ENCODE peak calls at places on chromosomes 1 and 21, in six cellular contexts. D is H1, K is IMR-90, I is H9, R is mesendoderm, F is mesenchymal stem cell. J is an unnamed sample.

GRCh38 chr1:240797050-240797449 is 185.1 kb upstream of the GREM2 start:
- DNase-seq in D (no peak), K (peak), I (no peak), R (peak), F (no peak), J (no peak)

GRCh38 chr1:201026746-201027145 is 3.2 kb upstream of the KIF21B start:
- DNase-seq in D (no peak), K (no peak), I (no peak), R (no peak), F (no peak), J (no peak)

GRCh38 chr1:9280015-9280860 is 12.5 kb upstream of the SPSB1 start:
- DNase-seq in D (no peak), K (peak), I (peak), R (peak), F (peak), J (no peak)

GRCh38 chr1:42931911-42932422 is 26.7 kb downstream of the SLC2A1 start:
- DNase-seq in D (no peak), K (no peak), I (peak), R (no peak), F (no peak), J (no peak)

GRCh38 chr1:86748622-86749373 is 44.4 kb downstream of the SH3GLB1 start:
- DNase-seq in D (no peak), K (no peak), I (no peak), R (no peak), F (no peak), J (no peak)

GRCh38 chr1:53442297-53442696 is 16.9 kb upstream of the DMRTB1 start:
- DNase-seq in D (no peak), K (peak), I (no peak), R (peak), F (peak), J (no peak)

GRCh38 chr21:36478941-36479340 is 981 bp downstream of the CLDN14 start:
- DNase-seq in D (no peak), K (no peak), I (peak), R (peak), F (no peak), J (no peak)

GRCh38 chr1:26225033-26225831 is 8.8 kb upstream of the CEP85 start:
- DNase-seq in D (no peak), K (no peak), I (peak), R (peak), F (peak), J (peak)

GRCh38 chr1:152111515-152111968 is 3.7 kb downstream of the TCHH start:
- DNase-seq in D (no peak), K (peak), I (peak), R (peak), F (no peak), J (peak)

GRCh38 chr1:168386949-168387586 is 106.4 kb downstream of the TBX19 start:
- DNase-seq in D (no peak), K (no peak), I (peak), R (peak), F (no peak), J (peak)

GRCh38 chr1:58431847-58432246 is 114.7 kb downstream of the OMA1 start:
- DNase-seq in D (no peak), K (no peak), I (no peak), R (no peak), F (no peak), J (no peak)

GRCh38 chr1:167165948-167166702 is 54.6 kb upstream of the POU2F1 start:
- DNase-seq in D (peak), K (no peak), I (peak), R (peak), F (peak), J (peak)

GRCh38 chr1:975896-976683 is 5.8 kb downstream of the PERM1 start:
- DNase-seq in D (no peak), K (peak), I (peak), R (peak), F (peak), J (no peak)

GRCh38 chr1:54122131-54122751 is 30.6 kb downstream of the CDCP2 start:
- DNase-seq in D (no peak), K (no peak), I (no peak), R (no peak), F (no peak), J (no peak)

GRCh38 chr21:38773108-38774061 is 32.3 kb upstream of the ETS2 start:
- DNase-seq in D (no peak), K (peak), I (no peak), R (no peak), F (peak), J (no peak)

GRCh38 chr1:189708674-189709073 is 769.0 kb downstream of the BRINP3 start:
- DNase-seq in D (no peak), K (peak), I (peak), R (peak), F (no peak), J (no peak)

GRCh38 chr1:187013582-187014200 is 184.9 kb downstream of the PLA2G4A start:
- DNase-seq in D (no peak), K (peak), I (no peak), R (no peak), F (no peak), J (no peak)

GRCh38 chr1:94055459-94056122 is 65.4 kb downstream of the ABCA4 start:
- DNase-seq in D (no peak), K (no peak), I (no peak), R (no peak), F (peak), J (no peak)

GRCh38 chr1:156106624-156107488 is 7.7 kb upstream of the LMNA start:
- DNase-seq in D (no peak), K (peak), I (peak), R (peak), F (peak), J (no peak)

GRCh38 chr1:198754670-198755069 is 115.8 kb downstream of the PTPRC start:
- DNase-seq in D (no peak), K (no peak), I (no peak), R (peak), F (no peak), J (no peak)

GRCh38 chr1:116496380-116496779 is 74.4 kb downstream of the CD58 start:
- DNase-seq in D (no peak), K (peak), I (no peak), R (peak), F (no peak), J (no peak)

DNA sequence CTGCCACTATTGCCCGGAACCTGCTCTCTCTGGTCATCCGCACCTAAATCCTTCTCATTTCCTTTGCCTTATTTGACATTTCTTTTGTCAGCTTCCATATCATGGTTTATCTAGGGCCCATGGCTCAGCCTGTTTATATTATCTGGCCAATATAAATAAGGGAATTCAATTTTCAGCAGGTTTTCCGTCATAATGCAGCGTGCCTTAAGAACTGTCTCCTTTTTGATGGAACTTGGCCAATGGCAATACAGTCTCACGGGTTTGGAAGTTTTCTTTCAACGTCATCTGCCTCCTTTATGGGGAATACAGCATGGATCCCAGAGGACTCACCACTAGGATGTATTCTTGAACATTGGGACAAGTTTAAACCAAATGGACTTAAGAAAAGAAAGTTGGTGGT is 77.8 kb upstream of the KIAA0040 start:
- DNase-seq in D (no peak), K (no peak), I (no peak), R (no peak), F (no peak), J (no peak)
- H4K8ac ChIP-seq in D (no peak), K (no peak), I (no peak), R (no peak), F (no peak), J (no peak)

GRCh38 chr21:33025471-33026298 is at the start of gene OLIG2:
- DNase-seq in D (peak), K (peak), I (peak), R (peak), F (peak), J (peak)
- H2BK15ac ChIP-seq in D (peak), K (no peak), I (no peak), R (no peak), F (no peak), J (peak)

GRCh38 chr1:12001249-12001917 is 17.9 kb upstream of the MIIP start:
- DNase-seq in D (no peak), K (peak), I (peak), R (peak), F (peak), J (peak)
- H4K8ac ChIP-seq in D (peak), K (no peak), I (no peak), R (no peak), F (no peak), J (no peak)

GRCh38 chr1:107626075-107626796 is 338.7 kb downstream of the VAV3 start:
- DNase-seq in D (no peak), K (no peak), I (no peak), R (no peak), F (no peak), J (no peak)
- H2BK15ac ChIP-seq in D (no peak), K (no peak), I (no peak), R (no peak), F (no peak), J (no peak)

GRCh38 chr1:220430586-220430985 is 97.3 kb upstream of the MARK1 start:
- DNase-seq in D (no peak), K (no peak), I (no peak), R (no peak), F (no peak), J (no peak)
- H4K8ac ChIP-seq in D (no peak), K (no peak), I (no peak), R (no peak), F (no peak), J (no peak)

DNA sequence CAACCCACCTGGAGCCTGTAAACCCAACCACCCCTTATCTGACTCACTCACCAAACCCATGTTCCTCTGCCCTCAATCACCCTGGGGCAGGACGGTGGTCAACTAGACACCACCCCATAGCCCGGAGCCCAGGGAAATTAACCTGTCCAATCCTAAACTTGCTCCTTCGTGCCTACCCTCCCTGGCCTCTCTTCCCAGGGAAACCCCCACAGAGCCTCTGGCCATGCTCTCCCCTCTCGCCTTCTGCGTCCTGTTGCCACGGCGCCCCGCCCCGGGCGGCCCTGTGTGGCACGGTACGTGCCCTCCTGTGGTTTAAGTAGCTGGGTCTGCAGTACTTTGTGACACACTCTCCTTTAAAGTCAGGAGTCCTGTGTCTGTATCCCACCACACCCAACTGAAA is 4.0 kb upstream of the FTCD start:
- DNase-seq in D (no peak), K (no peak), I (peak), R (no peak), F (no peak), J (no peak)
- H2BK15ac ChIP-seq in D (no peak), K (no peak), I (no peak), R (no peak), F (no peak), J (no peak)

GRCh38 chr1:153343811-153344717 is 4.6 kb downstream of the PGLYRP4 start:
- DNase-seq in D (no peak), K (no peak), I (no peak), R (peak), F (no peak), J (no peak)
- H4K8ac ChIP-seq in D (no peak), K (no peak), I (no peak), R (no peak), F (no peak), J (no peak)

DNA sequence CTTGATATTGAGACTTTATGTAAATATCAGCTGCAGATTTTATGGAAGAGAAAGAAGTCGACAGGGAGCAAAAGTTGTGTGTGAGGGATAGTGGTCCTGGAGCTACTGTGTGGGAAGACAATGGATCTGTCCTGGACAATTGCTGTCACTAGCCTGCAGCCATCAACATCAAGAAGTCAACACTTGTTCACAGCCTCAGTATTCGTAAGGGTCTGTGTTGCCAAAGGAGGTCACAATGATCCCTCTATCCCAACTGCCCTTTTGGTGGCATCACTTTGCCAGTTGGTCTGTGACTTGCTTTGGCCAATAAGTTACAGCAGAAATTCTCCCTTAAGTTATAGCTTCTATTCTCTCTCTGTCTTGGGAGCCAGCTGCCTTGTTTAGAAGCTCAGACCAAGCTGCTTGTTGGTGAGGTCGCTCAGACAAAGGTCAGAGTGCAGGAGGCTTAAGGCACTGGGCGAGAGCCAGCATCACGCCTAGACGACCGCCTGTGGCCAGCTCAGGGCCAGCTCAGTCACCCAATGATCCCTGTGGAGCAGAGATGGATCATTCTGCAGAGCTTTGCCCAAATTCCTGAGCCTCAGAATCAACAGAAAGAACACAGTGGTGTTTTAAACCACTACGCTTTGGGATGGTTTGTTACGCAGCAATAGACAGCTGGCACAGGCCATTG is 134.9 kb downstream of the RHOU start:
- DNase-seq in D (no peak), K (no peak), I (no peak), R (no peak), F (no peak), J (no peak)
- H2BK15ac ChIP-seq in D (no peak), K (no peak), I (no peak), R (no peak), F (peak), J (peak)

J was measured in neuronal stem cell.